ENCODE peak calls at places on chromosomes 4 and X, in eight cellular contexts. G is small intestine; T is right lobe of liver; Q is HL-60; Y is CD4-positive, CD25-positive, alpha-beta regulatory T cell; R is tibial artery; F is uterus; S is substantia nigra. D is an unnamed sample.

GRCh38 chr4:9765091-9765490 is 16.3 kb upstream of the DRD5 start:
- DNase-seq in G (peak; percentile 42), T (no peak), Q (no peak), Y (no peak), R (no peak), F (no peak), S (peak; percentile 2), D (no peak)

GRCh38 chrX:78527818-78528217 is 131.3 kb downstream of the RTL3 start:
- DNase-seq in G (no peak), T (no peak), Q (no peak), Y (no peak), R (no peak), F (no peak), S (no peak), D (no peak)

GRCh38 chr4:131644619-131645018 is 1504.5 kb upstream of the PCDH10 start:
- DNase-seq in G (no peak), T (no peak), Q (no peak), Y (no peak), R (no peak), F (no peak), S (no peak), D (no peak)

GRCh38 chr4:72786401-72786990 is 217.5 kb upstream of the ADAMTS3 start:
- DNase-seq in G (no peak), T (no peak), Q (no peak), Y (no peak), R (no peak), F (no peak), S (no peak), D (no peak)

GRCh38 chr4:5780831-5781480 is 70.0 kb downstream of the EVC start:
- DNase-seq in G (no peak), T (no peak), Q (no peak), Y (no peak), R (peak; percentile 40), F (no peak), S (no peak), D (no peak)

GRCh38 chr4:128322986-128323385 is 35.4 kb upstream of the PGRMC2 start:
- DNase-seq in G (no peak), T (no peak), Q (no peak), Y (no peak), R (no peak), F (no peak), S (no peak), D (no peak)

GRCh38 chr4:150229538-150229937 is 151.3 kb downstream of the DCLK2 start:
- DNase-seq in G (no peak), T (no peak), Q (no peak), Y (no peak), R (no peak), F (no peak), S (no peak), D (no peak)

GRCh38 chr4:168614316-168615057 is 117.6 kb downstream of the PALLD start:
- DNase-seq in G (no peak), T (no peak), Q (no peak), Y (no peak), R (no peak), F (no peak), S (no peak), D (no peak)

GRCh38 chr4:167883271-167883670 is 209.1 kb upstream of the ANXA10 start:
- DNase-seq in G (no peak), T (no peak), Q (no peak), Y (no peak), R (no peak), F (no peak), S (no peak), D (no peak)

GRCh38 chr4:39053983-39054382 is 8.0 kb upstream of the KLHL5 start:
- DNase-seq in G (no peak), T (no peak), Q (no peak), Y (no peak), R (no peak), F (no peak), S (no peak), D (no peak)

GRCh38 chr4:47391256-47391655 is 72.2 kb downstream of the COMMD8 start:
- DNase-seq in G (no peak), T (no peak), Q (no peak), Y (no peak), R (no peak), F (no peak), S (no peak), D (no peak)

GRCh38 chr4:141016117-141016798 is 117.0 kb downstream of the RNF150 start:
- DNase-seq in G (no peak), T (no peak), Q (no peak), Y (no peak), R (no peak), F (no peak), S (no peak), D (no peak)

GRCh38 chr4:26034849-26035248 is 120.8 kb downstream of the SMIM20 start:
- DNase-seq in G (no peak), T (no peak), Q (no peak), Y (no peak), R (no peak), F (no peak), S (no peak), D (no peak)

GRCh38 chrX:120769576-120770341 is 105.9 kb downstream of the CT47B1 start:
- DNase-seq in G (peak; percentile 16), T (no peak), Q (peak; percentile 16), Y (no peak), R (no peak), F (no peak), S (no peak), D (no peak)

GRCh38 chr4:2079926-2080325 is 20.8 kb downstream of the NAT8L start:
- DNase-seq in G (no peak), T (peak; percentile 44), Q (no peak), Y (no peak), R (peak; percentile 43), F (no peak), S (no peak), D (peak; percentile 30)

GRCh38 chr4:140195806-140196205 is 41.8 kb upstream of the MAML3 start:
- DNase-seq in G (no peak), T (no peak), Q (no peak), Y (no peak), R (no peak), F (no peak), S (no peak), D (no peak)

GRCh38 chr4:9996319-9997110 is 24.8 kb downstream of the SLC2A9 start:
- DNase-seq in G (peak; percentile 94), T (no peak), Q (no peak), Y (no peak), R (no peak), F (no peak), S (no peak), D (no peak)

DNA sequence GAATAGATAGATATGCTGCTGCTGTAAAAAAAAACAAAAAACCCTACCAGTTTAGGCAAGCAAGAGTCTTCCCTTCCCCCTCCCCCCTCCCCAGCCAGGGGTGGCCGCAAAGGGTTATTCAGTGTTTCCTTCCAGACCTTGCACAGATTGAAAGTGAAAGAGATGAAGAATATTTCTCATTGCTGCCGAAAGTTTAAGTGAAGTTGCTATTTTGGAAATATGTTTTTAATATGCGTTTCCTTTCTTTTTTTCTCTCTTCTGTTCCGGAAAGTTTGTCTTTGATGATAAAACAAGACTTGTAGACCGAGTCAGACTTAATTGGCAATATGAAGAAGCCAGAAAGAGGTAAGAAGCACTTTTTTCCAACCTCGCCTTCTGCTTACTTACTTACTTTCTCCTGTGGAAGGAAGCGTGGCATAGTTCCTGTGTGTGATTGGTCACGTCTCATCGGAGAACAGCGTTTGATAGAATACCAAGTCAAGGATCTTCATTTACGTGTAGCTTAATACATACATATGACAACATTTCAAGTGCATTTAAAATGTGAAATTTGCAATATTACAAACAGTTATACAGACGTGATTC is 58.4 kb upstream of the CLCN4 start:
- DNase-seq in G (peak; percentile 33), T (no peak), Q (no peak), Y (peak; percentile 55), R (no peak), F (no peak), S (no peak), D (no peak)
- H3K27ac ChIP-seq in G (no peak overlapping the region), T (no peak overlapping the region), Q (no peak overlapping the region), Y (peak overlapping the region; percentile 79), R (peak overlapping the region; percentile 81), F (peak overlapping the region; percentile 28), S (peak overlapping the region; percentile 78), D (no peak overlapping the region)

DNA sequence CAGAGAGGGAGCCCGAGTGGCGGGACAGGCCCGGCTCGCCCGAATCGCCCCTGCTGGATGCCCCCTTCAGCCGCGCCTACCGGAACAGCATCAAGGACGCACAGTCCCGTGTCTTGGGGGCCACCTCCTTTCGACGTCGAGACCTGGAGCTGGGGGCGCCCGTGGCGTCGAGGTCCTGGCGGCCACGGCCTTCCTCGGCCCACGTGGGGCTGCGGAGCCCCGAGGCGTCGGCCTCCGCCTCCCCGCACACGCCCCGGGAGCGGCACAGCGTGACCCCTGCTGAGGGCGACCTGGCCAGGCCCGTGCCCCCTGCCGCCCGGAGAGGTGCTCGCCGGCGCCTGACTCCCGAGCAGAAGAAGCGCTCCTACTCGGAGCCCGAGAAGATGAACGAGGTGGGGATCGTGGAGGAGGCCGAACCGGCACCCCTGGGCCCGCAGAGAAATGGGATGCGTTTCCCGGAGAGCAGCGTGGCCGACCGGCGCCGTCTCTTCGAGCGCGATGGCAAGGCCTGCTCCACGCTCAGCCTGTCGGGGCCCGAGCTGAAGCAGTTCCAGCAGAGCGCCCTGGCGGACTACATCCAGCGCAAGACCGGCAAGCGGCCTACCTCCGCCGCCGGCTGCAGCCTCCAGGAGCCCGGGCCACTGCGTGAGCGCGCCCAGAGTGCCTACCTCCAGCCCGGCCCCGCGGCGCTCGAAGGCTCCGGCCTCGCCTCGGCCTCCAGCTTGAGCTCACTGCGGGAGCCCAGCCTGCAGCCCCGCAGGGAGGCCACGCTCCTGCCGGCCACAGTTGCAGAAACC is 156.9 kb downstream of the SOWAHB start:
- DNase-seq in G (no peak), T (no peak), Q (no peak), Y (no peak), R (no peak), F (no peak), S (no peak), D (no peak)
- H3K27ac ChIP-seq in G (no peak overlapping the region), T (no peak overlapping the region), Q (no peak overlapping the region), Y (no peak overlapping the region), R (peak overlapping the region; percentile 89), F (no peak overlapping the region), S (no peak overlapping the region), D (no peak overlapping the region)

DNA sequence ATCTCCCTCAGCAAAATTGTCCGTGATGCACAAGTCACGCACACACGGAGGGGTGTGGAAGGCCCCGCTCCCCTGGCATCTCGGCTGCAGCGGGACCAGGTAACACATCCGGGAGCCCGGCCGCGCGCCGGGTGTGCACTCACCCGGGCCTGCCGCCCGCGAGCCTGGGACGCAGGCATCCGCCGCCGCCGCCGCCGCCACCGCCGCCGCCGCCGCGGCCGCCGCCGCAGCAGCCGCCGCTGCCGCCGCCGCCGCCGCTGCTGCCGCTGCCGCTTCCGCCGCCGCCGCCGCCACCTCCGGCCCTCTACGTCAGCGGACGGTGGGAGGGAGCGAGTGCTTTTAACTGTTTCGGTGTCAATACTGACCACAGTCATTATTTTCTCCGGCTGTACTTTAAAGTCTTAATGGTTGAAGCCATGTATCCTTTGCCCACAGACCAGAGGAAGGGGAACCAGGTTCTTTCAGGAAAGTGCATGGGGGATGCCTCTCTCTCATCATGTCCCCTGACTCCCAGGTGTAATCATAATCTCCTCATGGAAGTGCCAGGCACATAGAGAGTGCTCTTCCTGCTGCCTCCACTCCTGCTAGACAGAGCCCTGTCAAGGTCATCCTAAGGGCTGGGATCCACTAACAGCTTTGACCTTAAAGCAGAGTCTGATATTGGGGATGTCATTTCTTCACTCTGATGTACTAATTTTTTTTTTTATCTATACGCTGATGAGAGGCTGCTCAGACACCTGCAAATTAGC is 38.0 kb downstream of the MAGEE2 start:
- DNase-seq in G (peak; percentile 2), T (no peak), Q (no peak), Y (peak; percentile 18), R (no peak), F (peak; percentile 27), S (no peak), D (peak; percentile 37)
- H3K27ac ChIP-seq in G (no peak overlapping the region), T (no peak overlapping the region), Q (no peak overlapping the region), Y (no peak overlapping the region), R (peak overlapping the region; percentile 61), F (no peak overlapping the region), S (no peak overlapping the region), D (no peak overlapping the region)

GRCh38 chrX:10062980-10063379 is 93.8 kb upstream of the CLCN4 start:
- DNase-seq in G (no peak), T (no peak), Q (no peak), Y (no peak), R (no peak), F (no peak), S (no peak), D (no peak)
- H3K27ac ChIP-seq in G (no peak overlapping the region), T (no peak overlapping the region), Q (no peak overlapping the region), Y (no peak overlapping the region), R (no peak overlapping the region), F (no peak overlapping the region), S (no peak overlapping the region), D (no peak overlapping the region)

D was measured in pancreas.